ENCODE peak calls at places on chromosomes 13 and 19, in ten cellular contexts. One of them, this sample, is unnamed.

GRCh38 chr19:4352701-4353121 is 9.3 kb downstream of the MPND start:
- DNase-seq in neural crest cell: peak
- DNase-seq in heart right ventricle: no peak
- DNase-seq in tibial nerve: no peak
- DNase-seq in AG09319: no peak
- DNase-seq in activated CD4-positive, alpha-beta T cell treated with anti-CD3 and anti-CD28 coated beads, Interleukin-2, amount 50 U/mL, for 1 hour: peak
- DNase-seq in stimulated activated CD8-positive, alpha-beta memory T cell treated with anti-CD3 and anti-CD28 coated beads, Interleukin-12 subunit alpha, Interleukin-12 subunit beta, amount 100 ng/mL, for 4 hours: peak
- DNase-seq in COR-L47: no peak
- DNase-seq in dorsolateral prefrontal cortex: no peak
- DNase-seq in lower leg skin: no peak
- DNase-seq in this sample: peak

GRCh38 chr13:110448677-110449076 is 112.8 kb downstream of the RAB20 start:
- DNase-seq in neural crest cell: no peak
- DNase-seq in heart right ventricle: no peak
- DNase-seq in tibial nerve: no peak
- DNase-seq in AG09319: no peak
- DNase-seq in activated CD4-positive, alpha-beta T cell treated with anti-CD3 and anti-CD28 coated beads, Interleukin-2, amount 50 U/mL, for 1 hour: no peak
- DNase-seq in stimulated activated CD8-positive, alpha-beta memory T cell treated with anti-CD3 and anti-CD28 coated beads, Interleukin-12 subunit alpha, Interleukin-12 subunit beta, amount 100 ng/mL, for 4 hours: no peak
- DNase-seq in COR-L47: no peak
- DNase-seq in dorsolateral prefrontal cortex: no peak
- DNase-seq in lower leg skin: no peak
- DNase-seq in this sample: no peak

GRCh38 chr19:47540748-47541147 is 25.9 kb upstream of the NAPA start:
- DNase-seq in neural crest cell: no peak
- DNase-seq in heart right ventricle: no peak
- DNase-seq in tibial nerve: no peak
- DNase-seq in AG09319: peak
- DNase-seq in activated CD4-positive, alpha-beta T cell treated with anti-CD3 and anti-CD28 coated beads, Interleukin-2, amount 50 U/mL, for 1 hour: no peak
- DNase-seq in stimulated activated CD8-positive, alpha-beta memory T cell treated with anti-CD3 and anti-CD28 coated beads, Interleukin-12 subunit alpha, Interleukin-12 subunit beta, amount 100 ng/mL, for 4 hours: no peak
- DNase-seq in COR-L47: no peak
- DNase-seq in dorsolateral prefrontal cortex: no peak
- DNase-seq in lower leg skin: no peak
- DNase-seq in this sample: no peak

GRCh38 chr13:80227645-80228044 is 113.3 kb downstream of the SPRY2 start:
- DNase-seq in neural crest cell: no peak
- DNase-seq in heart right ventricle: no peak
- DNase-seq in tibial nerve: no peak
- DNase-seq in AG09319: no peak
- DNase-seq in activated CD4-positive, alpha-beta T cell treated with anti-CD3 and anti-CD28 coated beads, Interleukin-2, amount 50 U/mL, for 1 hour: no peak
- DNase-seq in stimulated activated CD8-positive, alpha-beta memory T cell treated with anti-CD3 and anti-CD28 coated beads, Interleukin-12 subunit alpha, Interleukin-12 subunit beta, amount 100 ng/mL, for 4 hours: no peak
- DNase-seq in COR-L47: no peak
- DNase-seq in dorsolateral prefrontal cortex: no peak
- DNase-seq in lower leg skin: no peak
- DNase-seq in this sample: no peak

GRCh38 chr13:100301418-100301817 is 212.5 kb downstream of the PCCA start:
- DNase-seq in neural crest cell: no peak
- DNase-seq in heart right ventricle: no peak
- DNase-seq in tibial nerve: no peak
- DNase-seq in AG09319: no peak
- DNase-seq in activated CD4-positive, alpha-beta T cell treated with anti-CD3 and anti-CD28 coated beads, Interleukin-2, amount 50 U/mL, for 1 hour: no peak
- DNase-seq in stimulated activated CD8-positive, alpha-beta memory T cell treated with anti-CD3 and anti-CD28 coated beads, Interleukin-12 subunit alpha, Interleukin-12 subunit beta, amount 100 ng/mL, for 4 hours: no peak
- DNase-seq in COR-L47: peak
- DNase-seq in dorsolateral prefrontal cortex: no peak
- DNase-seq in lower leg skin: no peak
- DNase-seq in this sample: no peak

GRCh38 chr19:54420383-54421168 is 5.3 kb downstream of the TTYH1 start:
- DNase-seq in neural crest cell: peak
- DNase-seq in heart right ventricle: peak
- DNase-seq in tibial nerve: peak
- DNase-seq in AG09319: no peak
- DNase-seq in activated CD4-positive, alpha-beta T cell treated with anti-CD3 and anti-CD28 coated beads, Interleukin-2, amount 50 U/mL, for 1 hour: no peak
- DNase-seq in stimulated activated CD8-positive, alpha-beta memory T cell treated with anti-CD3 and anti-CD28 coated beads, Interleukin-12 subunit alpha, Interleukin-12 subunit beta, amount 100 ng/mL, for 4 hours: no peak
- DNase-seq in COR-L47: no peak
- DNase-seq in dorsolateral prefrontal cortex: peak
- DNase-seq in lower leg skin: no peak
- DNase-seq in this sample: no peak

GRCh38 chr13:104740616-104741222 is 1674.5 kb upstream of the SLC10A2 start:
- DNase-seq in neural crest cell: no peak
- DNase-seq in heart right ventricle: no peak
- DNase-seq in tibial nerve: no peak
- DNase-seq in AG09319: no peak
- DNase-seq in activated CD4-positive, alpha-beta T cell treated with anti-CD3 and anti-CD28 coated beads, Interleukin-2, amount 50 U/mL, for 1 hour: no peak
- DNase-seq in stimulated activated CD8-positive, alpha-beta memory T cell treated with anti-CD3 and anti-CD28 coated beads, Interleukin-12 subunit alpha, Interleukin-12 subunit beta, amount 100 ng/mL, for 4 hours: no peak
- DNase-seq in COR-L47: no peak
- DNase-seq in dorsolateral prefrontal cortex: no peak
- DNase-seq in lower leg skin: no peak
- DNase-seq in this sample: no peak

GRCh38 chr13:99385161-99385560 is 78.0 kb upstream of the GPR183 start:
- DNase-seq in neural crest cell: no peak
- DNase-seq in heart right ventricle: no peak
- DNase-seq in tibial nerve: no peak
- DNase-seq in AG09319: no peak
- DNase-seq in activated CD4-positive, alpha-beta T cell treated with anti-CD3 and anti-CD28 coated beads, Interleukin-2, amount 50 U/mL, for 1 hour: no peak
- DNase-seq in stimulated activated CD8-positive, alpha-beta memory T cell treated with anti-CD3 and anti-CD28 coated beads, Interleukin-12 subunit alpha, Interleukin-12 subunit beta, amount 100 ng/mL, for 4 hours: no peak
- DNase-seq in COR-L47: no peak
- DNase-seq in dorsolateral prefrontal cortex: no peak
- DNase-seq in lower leg skin: peak
- DNase-seq in this sample: no peak

GRCh38 chr13:112614835-112615234 is 26.9 kb upstream of the TUBGCP3 start:
- DNase-seq in neural crest cell: no peak
- DNase-seq in heart right ventricle: no peak
- DNase-seq in tibial nerve: no peak
- DNase-seq in AG09319: no peak
- DNase-seq in activated CD4-positive, alpha-beta T cell treated with anti-CD3 and anti-CD28 coated beads, Interleukin-2, amount 50 U/mL, for 1 hour: no peak
- DNase-seq in stimulated activated CD8-positive, alpha-beta memory T cell treated with anti-CD3 and anti-CD28 coated beads, Interleukin-12 subunit alpha, Interleukin-12 subunit beta, amount 100 ng/mL, for 4 hours: no peak
- DNase-seq in COR-L47: no peak
- DNase-seq in dorsolateral prefrontal cortex: no peak
- DNase-seq in lower leg skin: no peak
- DNase-seq in this sample: no peak

GRCh38 chr13:27423333-27423732 is 1.1 kb upstream of the GTF3A start:
- DNase-seq in neural crest cell: no peak
- DNase-seq in heart right ventricle: no peak
- DNase-seq in tibial nerve: no peak
- DNase-seq in AG09319: no peak
- DNase-seq in activated CD4-positive, alpha-beta T cell treated with anti-CD3 and anti-CD28 coated beads, Interleukin-2, amount 50 U/mL, for 1 hour: no peak
- DNase-seq in stimulated activated CD8-positive, alpha-beta memory T cell treated with anti-CD3 and anti-CD28 coated beads, Interleukin-12 subunit alpha, Interleukin-12 subunit beta, amount 100 ng/mL, for 4 hours: no peak
- DNase-seq in COR-L47: no peak
- DNase-seq in dorsolateral prefrontal cortex: no peak
- DNase-seq in lower leg skin: no peak
- DNase-seq in this sample: no peak

GRCh38 chr19:45473366-45474190 is 5.8 kb downstream of the FOSB start:
- DNase-seq in neural crest cell: no peak
- DNase-seq in heart right ventricle: no peak
- DNase-seq in tibial nerve: no peak
- DNase-seq in AG09319: peak
- DNase-seq in activated CD4-positive, alpha-beta T cell treated with anti-CD3 and anti-CD28 coated beads, Interleukin-2, amount 50 U/mL, for 1 hour: peak
- DNase-seq in stimulated activated CD8-positive, alpha-beta memory T cell treated with anti-CD3 and anti-CD28 coated beads, Interleukin-12 subunit alpha, Interleukin-12 subunit beta, amount 100 ng/mL, for 4 hours: no peak
- DNase-seq in COR-L47: no peak
- DNase-seq in dorsolateral prefrontal cortex: no peak
- DNase-seq in lower leg skin: no peak
- DNase-seq in this sample: peak

GRCh38 chr19:5826531-5827341 is 12.8 kb downstream of the FUT6 start:
- DNase-seq in neural crest cell: peak
- DNase-seq in heart right ventricle: peak
- DNase-seq in tibial nerve: no peak
- DNase-seq in AG09319: no peak
- DNase-seq in activated CD4-positive, alpha-beta T cell treated with anti-CD3 and anti-CD28 coated beads, Interleukin-2, amount 50 U/mL, for 1 hour: no peak
- DNase-seq in stimulated activated CD8-positive, alpha-beta memory T cell treated with anti-CD3 and anti-CD28 coated beads, Interleukin-12 subunit alpha, Interleukin-12 subunit beta, amount 100 ng/mL, for 4 hours: no peak
- DNase-seq in COR-L47: peak
- DNase-seq in dorsolateral prefrontal cortex: no peak
- DNase-seq in lower leg skin: no peak
- DNase-seq in this sample: peak

GRCh38 chr13:80630685-80631121 is 289.8 kb upstream of the SPRY2 start:
- DNase-seq in neural crest cell: no peak
- DNase-seq in heart right ventricle: no peak
- DNase-seq in tibial nerve: no peak
- DNase-seq in AG09319: no peak
- DNase-seq in activated CD4-positive, alpha-beta T cell treated with anti-CD3 and anti-CD28 coated beads, Interleukin-2, amount 50 U/mL, for 1 hour: no peak
- DNase-seq in stimulated activated CD8-positive, alpha-beta memory T cell treated with anti-CD3 and anti-CD28 coated beads, Interleukin-12 subunit alpha, Interleukin-12 subunit beta, amount 100 ng/mL, for 4 hours: no peak
- DNase-seq in COR-L47: no peak
- DNase-seq in dorsolateral prefrontal cortex: no peak
- DNase-seq in lower leg skin: peak
- DNase-seq in this sample: no peak

GRCh38 chr19:2253106-2254051 is 2.8 kb downstream of the JSRP1 start:
- DNase-seq in neural crest cell: peak
- DNase-seq in heart right ventricle: no peak
- DNase-seq in tibial nerve: no peak
- DNase-seq in AG09319: no peak
- DNase-seq in activated CD4-positive, alpha-beta T cell treated with anti-CD3 and anti-CD28 coated beads, Interleukin-2, amount 50 U/mL, for 1 hour: peak
- DNase-seq in stimulated activated CD8-positive, alpha-beta memory T cell treated with anti-CD3 and anti-CD28 coated beads, Interleukin-12 subunit alpha, Interleukin-12 subunit beta, amount 100 ng/mL, for 4 hours: no peak
- DNase-seq in COR-L47: no peak
- DNase-seq in dorsolateral prefrontal cortex: no peak
- DNase-seq in lower leg skin: no peak
- DNase-seq in this sample: no peak

GRCh38 chr19:12974301-12975220 is 5.2 kb downstream of the DAND5 start:
- DNase-seq in neural crest cell: no peak
- DNase-seq in heart right ventricle: no peak
- DNase-seq in tibial nerve: no peak
- DNase-seq in AG09319: no peak
- DNase-seq in activated CD4-positive, alpha-beta T cell treated with anti-CD3 and anti-CD28 coated beads, Interleukin-2, amount 50 U/mL, for 1 hour: no peak
- DNase-seq in stimulated activated CD8-positive, alpha-beta memory T cell treated with anti-CD3 and anti-CD28 coated beads, Interleukin-12 subunit alpha, Interleukin-12 subunit beta, amount 100 ng/mL, for 4 hours: no peak
- DNase-seq in COR-L47: no peak
- DNase-seq in dorsolateral prefrontal cortex: no peak
- DNase-seq in lower leg skin: no peak
- DNase-seq in this sample: no peak

GRCh38 chr13:62418872-62419271 is 1003.2 kb upstream of the PCDH20 start:
- DNase-seq in neural crest cell: no peak
- DNase-seq in heart right ventricle: no peak
- DNase-seq in tibial nerve: no peak
- DNase-seq in AG09319: no peak
- DNase-seq in activated CD4-positive, alpha-beta T cell treated with anti-CD3 and anti-CD28 coated beads, Interleukin-2, amount 50 U/mL, for 1 hour: no peak
- DNase-seq in stimulated activated CD8-positive, alpha-beta memory T cell treated with anti-CD3 and anti-CD28 coated beads, Interleukin-12 subunit alpha, Interleukin-12 subunit beta, amount 100 ng/mL, for 4 hours: no peak
- DNase-seq in COR-L47: no peak
- DNase-seq in dorsolateral prefrontal cortex: no peak
- DNase-seq in lower leg skin: no peak
- DNase-seq in this sample: no peak

GRCh38 chr19:38803543-38803942 is 9.2 kb downstream of the LGALS4 start:
- DNase-seq in neural crest cell: no peak
- DNase-seq in heart right ventricle: no peak
- DNase-seq in tibial nerve: no peak
- DNase-seq in AG09319: no peak
- DNase-seq in activated CD4-positive, alpha-beta T cell treated with anti-CD3 and anti-CD28 coated beads, Interleukin-2, amount 50 U/mL, for 1 hour: no peak
- DNase-seq in stimulated activated CD8-positive, alpha-beta memory T cell treated with anti-CD3 and anti-CD28 coated beads, Interleukin-12 subunit alpha, Interleukin-12 subunit beta, amount 100 ng/mL, for 4 hours: no peak
- DNase-seq in COR-L47: no peak
- DNase-seq in dorsolateral prefrontal cortex: no peak
- DNase-seq in lower leg skin: no peak
- DNase-seq in this sample: no peak

GRCh38 chr19:51366999-51367564 is 894 bp upstream of the ETFB start:
- DNase-seq in neural crest cell: no peak
- DNase-seq in heart right ventricle: peak
- DNase-seq in tibial nerve: no peak
- DNase-seq in AG09319: no peak
- DNase-seq in activated CD4-positive, alpha-beta T cell treated with anti-CD3 and anti-CD28 coated beads, Interleukin-2, amount 50 U/mL, for 1 hour: peak
- DNase-seq in stimulated activated CD8-positive, alpha-beta memory T cell treated with anti-CD3 and anti-CD28 coated beads, Interleukin-12 subunit alpha, Interleukin-12 subunit beta, amount 100 ng/mL, for 4 hours: no peak
- DNase-seq in COR-L47: no peak
- DNase-seq in dorsolateral prefrontal cortex: no peak
- DNase-seq in lower leg skin: peak
- DNase-seq in this sample: peak

GRCh38 chr13:34017231-34017630 is 199.3 kb downstream of the RFC3 start:
- DNase-seq in neural crest cell: no peak
- DNase-seq in heart right ventricle: no peak
- DNase-seq in tibial nerve: no peak
- DNase-seq in AG09319: no peak
- DNase-seq in activated CD4-positive, alpha-beta T cell treated with anti-CD3 and anti-CD28 coated beads, Interleukin-2, amount 50 U/mL, for 1 hour: no peak
- DNase-seq in stimulated activated CD8-positive, alpha-beta memory T cell treated with anti-CD3 and anti-CD28 coated beads, Interleukin-12 subunit alpha, Interleukin-12 subunit beta, amount 100 ng/mL, for 4 hours: no peak
- DNase-seq in COR-L47: no peak
- DNase-seq in dorsolateral prefrontal cortex: no peak
- DNase-seq in lower leg skin: no peak
- DNase-seq in this sample: no peak

GRCh38 chr19:8306235-8307054 is 1.7 kb downstream of the CD320 start:
- DNase-seq in neural crest cell: peak
- DNase-seq in heart right ventricle: no peak
- DNase-seq in tibial nerve: no peak
- DNase-seq in AG09319: no peak
- DNase-seq in activated CD4-positive, alpha-beta T cell treated with anti-CD3 and anti-CD28 coated beads, Interleukin-2, amount 50 U/mL, for 1 hour: no peak
- DNase-seq in stimulated activated CD8-positive, alpha-beta memory T cell treated with anti-CD3 and anti-CD28 coated beads, Interleukin-12 subunit alpha, Interleukin-12 subunit beta, amount 100 ng/mL, for 4 hours: no peak
- DNase-seq in COR-L47: no peak
- DNase-seq in dorsolateral prefrontal cortex: no peak
- DNase-seq in lower leg skin: peak
- DNase-seq in this sample: no peak

GRCh38 chr19:51138549-51138979 is 3.5 kb upstream of the SIGLEC7 start:
- DNase-seq in neural crest cell: no peak
- DNase-seq in heart right ventricle: peak
- DNase-seq in tibial nerve: no peak
- DNase-seq in AG09319: no peak
- DNase-seq in activated CD4-positive, alpha-beta T cell treated with anti-CD3 and anti-CD28 coated beads, Interleukin-2, amount 50 U/mL, for 1 hour: no peak
- DNase-seq in stimulated activated CD8-positive, alpha-beta memory T cell treated with anti-CD3 and anti-CD28 coated beads, Interleukin-12 subunit alpha, Interleukin-12 subunit beta, amount 100 ng/mL, for 4 hours: no peak
- DNase-seq in COR-L47: no peak
- DNase-seq in dorsolateral prefrontal cortex: no peak
- DNase-seq in lower leg skin: no peak
- DNase-seq in this sample: no peak

GRCh38 chr13:111598751-111599150 is 278.3 kb downstream of the TEX29 start:
- DNase-seq in neural crest cell: no peak
- DNase-seq in heart right ventricle: no peak
- DNase-seq in tibial nerve: no peak
- DNase-seq in AG09319: no peak
- DNase-seq in activated CD4-positive, alpha-beta T cell treated with anti-CD3 and anti-CD28 coated beads, Interleukin-2, amount 50 U/mL, for 1 hour: no peak
- DNase-seq in stimulated activated CD8-positive, alpha-beta memory T cell treated with anti-CD3 and anti-CD28 coated beads, Interleukin-12 subunit alpha, Interleukin-12 subunit beta, amount 100 ng/mL, for 4 hours: no peak
- DNase-seq in COR-L47: no peak
- DNase-seq in dorsolateral prefrontal cortex: no peak
- DNase-seq in lower leg skin: no peak
- DNase-seq in this sample: no peak

GRCh38 chr19:518292-519231 is 11.3 kb downstream of the TPGS1 start:
- DNase-seq in neural crest cell: peak
- DNase-seq in heart right ventricle: no peak
- DNase-seq in tibial nerve: no peak
- DNase-seq in AG09319: no peak
- DNase-seq in activated CD4-positive, alpha-beta T cell treated with anti-CD3 and anti-CD28 coated beads, Interleukin-2, amount 50 U/mL, for 1 hour: peak
- DNase-seq in stimulated activated CD8-positive, alpha-beta memory T cell treated with anti-CD3 and anti-CD28 coated beads, Interleukin-12 subunit alpha, Interleukin-12 subunit beta, amount 100 ng/mL, for 4 hours: peak
- DNase-seq in COR-L47: no peak
- DNase-seq in dorsolateral prefrontal cortex: no peak
- DNase-seq in lower leg skin: no peak
- DNase-seq in this sample: peak

GRCh38 chr13:36430247-36431203 is 1.8 kb upstream of the CCNA1 start:
- DNase-seq in neural crest cell: no peak
- DNase-seq in heart right ventricle: peak
- DNase-seq in tibial nerve: no peak
- DNase-seq in AG09319: no peak
- DNase-seq in activated CD4-positive, alpha-beta T cell treated with anti-CD3 and anti-CD28 coated beads, Interleukin-2, amount 50 U/mL, for 1 hour: no peak
- DNase-seq in stimulated activated CD8-positive, alpha-beta memory T cell treated with anti-CD3 and anti-CD28 coated beads, Interleukin-12 subunit alpha, Interleukin-12 subunit beta, amount 100 ng/mL, for 4 hours: no peak
- DNase-seq in COR-L47: no peak
- DNase-seq in dorsolateral prefrontal cortex: no peak
- DNase-seq in lower leg skin: no peak
- DNase-seq in this sample: no peak

GRCh38 chr19:33795370-33796163 is 1.1 kb upstream of the KCTD15 start:
- DNase-seq in neural crest cell: peak
- DNase-seq in heart right ventricle: peak
- DNase-seq in tibial nerve: peak
- DNase-seq in AG09319: peak
- DNase-seq in activated CD4-positive, alpha-beta T cell treated with anti-CD3 and anti-CD28 coated beads, Interleukin-2, amount 50 U/mL, for 1 hour: peak
- DNase-seq in stimulated activated CD8-positive, alpha-beta memory T cell treated with anti-CD3 and anti-CD28 coated beads, Interleukin-12 subunit alpha, Interleukin-12 subunit beta, amount 100 ng/mL, for 4 hours: no peak
- DNase-seq in COR-L47: peak
- DNase-seq in dorsolateral prefrontal cortex: peak
- DNase-seq in lower leg skin: peak
- DNase-seq in this sample: peak

GRCh38 chr13:50867641-50867952 is 24.1 kb upstream of the DLEU7 start:
- DNase-seq in neural crest cell: no peak
- DNase-seq in heart right ventricle: no peak
- DNase-seq in tibial nerve: no peak
- DNase-seq in AG09319: no peak
- DNase-seq in activated CD4-positive, alpha-beta T cell treated with anti-CD3 and anti-CD28 coated beads, Interleukin-2, amount 50 U/mL, for 1 hour: no peak
- DNase-seq in stimulated activated CD8-positive, alpha-beta memory T cell treated with anti-CD3 and anti-CD28 coated beads, Interleukin-12 subunit alpha, Interleukin-12 subunit beta, amount 100 ng/mL, for 4 hours: no peak
- DNase-seq in COR-L47: no peak
- DNase-seq in dorsolateral prefrontal cortex: no peak
- DNase-seq in lower leg skin: no peak
- DNase-seq in this sample: no peak

GRCh38 chr13:113584870-113585671 is 518 bp downstream of the TFDP1 start:
- DNase-seq in neural crest cell: no peak
- DNase-seq in heart right ventricle: no peak
- DNase-seq in tibial nerve: no peak
- DNase-seq in AG09319: no peak
- DNase-seq in activated CD4-positive, alpha-beta T cell treated with anti-CD3 and anti-CD28 coated beads, Interleukin-2, amount 50 U/mL, for 1 hour: no peak
- DNase-seq in stimulated activated CD8-positive, alpha-beta memory T cell treated with anti-CD3 and anti-CD28 coated beads, Interleukin-12 subunit alpha, Interleukin-12 subunit beta, amount 100 ng/mL, for 4 hours: peak
- DNase-seq in COR-L47: peak
- DNase-seq in dorsolateral prefrontal cortex: no peak
- DNase-seq in lower leg skin: no peak
- DNase-seq in this sample: peak

GRCh38 chr19:13718733-13719132 is 45.6 kb upstream of the MRI1 start:
- DNase-seq in neural crest cell: no peak
- DNase-seq in heart right ventricle: peak
- DNase-seq in tibial nerve: no peak
- DNase-seq in AG09319: peak
- DNase-seq in activated CD4-positive, alpha-beta T cell treated with anti-CD3 and anti-CD28 coated beads, Interleukin-2, amount 50 U/mL, for 1 hour: no peak
- DNase-seq in stimulated activated CD8-positive, alpha-beta memory T cell treated with anti-CD3 and anti-CD28 coated beads, Interleukin-12 subunit alpha, Interleukin-12 subunit beta, amount 100 ng/mL, for 4 hours: no peak
- DNase-seq in COR-L47: peak
- DNase-seq in dorsolateral prefrontal cortex: peak
- DNase-seq in lower leg skin: no peak
- DNase-seq in this sample: no peak